ENCODE peak calls at places on chromosome 5, in eight cellular contexts. W, G, F, T, U, V, K and E are unnamed samples.

GRCh38 chr5:150579462-150580400 is 60.7 kb upstream of the SYNPO start:
- DNase-seq in W (no peak), G (no peak), F (no peak), T (no peak), U (no peak), V (no peak), K (no peak), E (no peak)

GRCh38 chr5:153275697-153276096 is 214.8 kb upstream of the GRIA1 start:
- DNase-seq in W (no peak), G (no peak), F (no peak), T (no peak), U (no peak), V (no peak), K (no peak), E (no peak)

GRCh38 chr5:134122530-134122929 is 8.0 kb downstream of the TCF7 start:
- DNase-seq in W (peak; percentile 79), G (peak; percentile 85), F (no peak), T (no peak), U (no peak), V (no peak), K (no peak), E (no peak)

GRCh38 chr5:56183507-56183906 is 49.6 kb downstream of the ANKRD55 start:
- DNase-seq in W (no peak), G (no peak), F (no peak), T (no peak), U (no peak), V (no peak), K (no peak), E (no peak)

GRCh38 chr5:119269061-119269579 is 86.7 kb upstream of the TNFAIP8 start:
- DNase-seq in W (peak; percentile 47), G (peak; percentile 37), F (peak; percentile 74), T (no peak), U (no peak), V (peak; percentile 52), K (peak; percentile 6), E (no peak)

GRCh38 chr5:35908814-35909213 is 29.6 kb downstream of the CAPSL start:
- DNase-seq in W (no peak), G (no peak), F (no peak), T (no peak), U (no peak), V (peak; percentile 34), K (no peak), E (no peak)

GRCh38 chr5:155530046-155530445 is 516.5 kb downstream of the KIF4B start:
- DNase-seq in W (no peak), G (no peak), F (no peak), T (no peak), U (no peak), V (no peak), K (no peak), E (no peak)

GRCh38 chr5:180026320-180026719 is 45.2 kb downstream of the RNF130 start:
- DNase-seq in W (no peak), G (no peak), F (peak; percentile 44), T (no peak), U (no peak), V (no peak), K (no peak), E (no peak)

GRCh38 chr5:43469671-43470396 is 13.8 kb downstream of the TMEM267 start:
- DNase-seq in W (no peak), G (no peak), F (no peak), T (no peak), U (no peak), V (no peak), K (no peak), E (no peak)

GRCh38 chr5:141434006-141434405 is 3.7 kb downstream of the PCDHGA12 start:
- DNase-seq in W (no peak), G (no peak), F (no peak), T (no peak), U (no peak), V (no peak), K (no peak), E (no peak)

GRCh38 chr5:83543898-83544297 is 72.4 kb downstream of the VCAN start:
- DNase-seq in W (no peak), G (no peak), F (no peak), T (no peak), U (no peak), V (no peak), K (no peak), E (no peak)

GRCh38 chr5:65084774-65085173 is 316.0 kb downstream of the CWC27 start:
- DNase-seq in W (no peak), G (no peak), F (no peak), T (no peak), U (no peak), V (no peak), K (no peak), E (no peak)

GRCh38 chr5:31364881-31365636 is 166.8 kb downstream of the DROSHA start:
- DNase-seq in W (no peak), G (no peak), F (no peak), T (peak; percentile 94), U (no peak), V (no peak), K (no peak), E (no peak)

GRCh38 chr5:129474544-129474943 is 14.4 kb downstream of the ADAMTS19 start:
- DNase-seq in W (no peak), G (no peak), F (no peak), T (no peak), U (no peak), V (no peak), K (no peak), E (no peak)

GRCh38 chr5:54912021-54912420 is 73.4 kb downstream of the ESM1 start:
- DNase-seq in W (no peak), G (no peak), F (no peak), T (no peak), U (no peak), V (no peak), K (no peak), E (no peak)

GRCh38 chr5:9265391-9266287 is 280.2 kb downstream of the SEMA5A start:
- DNase-seq in W (no peak), G (no peak), F (no peak), T (peak; percentile 56), U (no peak), V (no peak), K (no peak), E (no peak)

GRCh38 chr5:52864376-52864775 is 76.7 kb downstream of the ITGA1 start:
- DNase-seq in W (no peak), G (no peak), F (no peak), T (no peak), U (no peak), V (no peak), K (no peak), E (no peak)

GRCh38 chr5:171428168-171428658 is 8.8 kb downstream of the FGF18 start:
- DNase-seq in W (no peak), G (no peak), F (no peak), T (no peak), U (no peak), V (no peak), K (no peak), E (no peak)

GRCh38 chr5:102221949-102222348 is 74.1 kb downstream of the SLCO4C1 start:
- DNase-seq in W (no peak), G (no peak), F (no peak), T (no peak), U (no peak), V (no peak), K (no peak), E (no peak)

GRCh38 chr5:68661237-68661636 is 432.6 kb upstream of the SLC30A5 start:
- DNase-seq in W (no peak), G (no peak), F (peak; percentile 36), T (no peak), U (peak; percentile 10), V (peak; percentile 21), K (no peak), E (no peak)

GRCh38 chr5:6636293-6636692 is 3.1 kb downstream of the SRD5A1 start:
- DNase-seq in W (no peak), G (no peak), F (no peak), T (no peak), U (peak; percentile 9), V (no peak), K (no peak), E (no peak)

GRCh38 chr5:61896811-61897210 is 409.2 kb upstream of the KIF2A start:
- DNase-seq in W (no peak), G (no peak), F (no peak), T (no peak), U (no peak), V (no peak), K (no peak), E (no peak)

GRCh38 chr5:81530919-81531318 is 137.0 kb upstream of the ACOT12 start:
- DNase-seq in W (no peak), G (no peak), F (no peak), T (no peak), U (no peak), V (no peak), K (no peak), E (no peak)

GRCh38 chr5:169394371-169394770 is 93.4 kb upstream of the SLIT3 start:
- DNase-seq in W (no peak), G (no peak), F (no peak), T (no peak), U (no peak), V (no peak), K (no peak), E (no peak)

GRCh38 chr5:78647838-78648358 is 674 bp downstream of the LHFPL2 start:
- DNase-seq in W (no peak), G (no peak), F (no peak), T (peak; percentile 17), U (peak; percentile 35), V (no peak), K (no peak), E (no peak)

GRCh38 chr5:120818128-120818527 is 354.0 kb downstream of the PRR16 start:
- DNase-seq in W (no peak), G (no peak), F (peak; percentile 4), T (no peak), U (no peak), V (no peak), K (no peak), E (no peak)

GRCh38 chr5:149869266-149869875 is 75.2 kb downstream of the PDE6A start:
- DNase-seq in W (no peak), G (no peak), F (no peak), T (no peak), U (no peak), V (no peak), K (no peak), E (no peak)

GRCh38 chr5:158869092-158869491 is 230.6 kb downstream of the EBF1 start:
- DNase-seq in W (no peak), G (no peak), F (no peak), T (no peak), U (peak; percentile 93), V (no peak), K (no peak), E (no peak)

GRCh38 chr5:173456751-173457171 is 128.5 kb upstream of the STC2 start:
- DNase-seq in W (no peak), G (no peak), F (no peak), T (peak; percentile 76), U (no peak), V (no peak), K (no peak), E (no peak)

GRCh38 chr5:79702606-79703380 is 13.2 kb downstream of the CMYA5 start:
- DNase-seq in W (peak; percentile 50), G (peak; percentile 1), F (peak; percentile 38), T (no peak), U (peak; percentile 6), V (peak; percentile 55), K (no peak), E (peak; percentile 16)